ENCODE peak calls at places on chromosomes 16 and 17, in eight cellular contexts. U, H, Z, J, O, Q, L and G are unnamed samples.
A peak's percentile ranks its signal among the peaks of the same experiment; 100 is the strongest.

GRCh38 chr17:38914741-38915638 is 10.4 kb upstream of the LASP1NB start:
- DNase-seq in U (no peak), H (peak; percentile 83), Z (no peak), J (no peak), O (no peak), Q (no peak), L (no peak), G (no peak)

GRCh38 chr16:23423496-23424049 is 29.4 kb downstream of the COG7 start:
- DNase-seq in U (peak; percentile 69), H (peak; percentile 10), Z (peak; percentile 95), J (peak; percentile 88), O (peak; percentile 49), Q (peak; percentile 87), L (peak; percentile 76), G (peak; percentile 68)

GRCh38 chr17:66663041-66663494 is 171.8 kb upstream of the CACNG5 start:
- DNase-seq in U (no peak), H (peak; percentile 69), Z (no peak), J (no peak), O (no peak), Q (no peak), L (no peak), G (no peak)

GRCh38 chr17:65797101-65797500 is 235.7 kb upstream of the AXIN2 start:
- DNase-seq in U (no peak), H (no peak), Z (no peak), J (no peak), O (no peak), Q (no peak), L (no peak), G (no peak)

GRCh38 chr17:19308398-19308797 is 54.1 kb downstream of the B9D1 start:
- DNase-seq in U (no peak), H (no peak), Z (no peak), J (no peak), O (no peak), Q (no peak), L (no peak), G (no peak)

GRCh38 chr17:10096556-10096955 is 101.8 kb downstream of the GAS7 start:
- DNase-seq in U (no peak), H (no peak), Z (no peak), J (no peak), O (no peak), Q (no peak), L (no peak), G (no peak)

GRCh38 chr17:82683534-82683933 is 15.0 kb downstream of the RAB40B start:
- DNase-seq in U (no peak), H (no peak), Z (no peak), J (no peak), O (no peak), Q (no peak), L (no peak), G (no peak)

GRCh38 chr17:27269978-27270377 is 23.9 kb upstream of the WSB1 start:
- DNase-seq in U (no peak), H (no peak), Z (no peak), J (no peak), O (no peak), Q (no peak), L (no peak), G (no peak)

GRCh38 chr17:72408122-72408382 is 287.2 kb downstream of the SOX9 start:
- DNase-seq in U (no peak), H (no peak), Z (no peak), J (peak; percentile 55), O (no peak), Q (no peak), L (no peak), G (no peak)

GRCh38 chr17:72408641-72409040 is 287.8 kb downstream of the SOX9 start:
- DNase-seq in U (no peak), H (no peak), Z (no peak), J (peak; percentile 39), O (no peak), Q (no peak), L (no peak), G (no peak)

GRCh38 chr17:72407336-72408121 is 286.7 kb downstream of the SOX9 start:
- DNase-seq in U (peak; percentile 77), H (peak; percentile 87), Z (peak; percentile 97), J (peak; percentile 98), O (peak; percentile 22), Q (no peak), L (peak; percentile 87), G (peak; percentile 64)

GRCh38 chr17:72411124-72411563 is 290.3 kb downstream of the SOX9 start:
- DNase-seq in U (no peak), H (no peak), Z (peak; percentile 51), J (peak; percentile 97), O (no peak), Q (no peak), L (no peak), G (no peak)

DNA sequence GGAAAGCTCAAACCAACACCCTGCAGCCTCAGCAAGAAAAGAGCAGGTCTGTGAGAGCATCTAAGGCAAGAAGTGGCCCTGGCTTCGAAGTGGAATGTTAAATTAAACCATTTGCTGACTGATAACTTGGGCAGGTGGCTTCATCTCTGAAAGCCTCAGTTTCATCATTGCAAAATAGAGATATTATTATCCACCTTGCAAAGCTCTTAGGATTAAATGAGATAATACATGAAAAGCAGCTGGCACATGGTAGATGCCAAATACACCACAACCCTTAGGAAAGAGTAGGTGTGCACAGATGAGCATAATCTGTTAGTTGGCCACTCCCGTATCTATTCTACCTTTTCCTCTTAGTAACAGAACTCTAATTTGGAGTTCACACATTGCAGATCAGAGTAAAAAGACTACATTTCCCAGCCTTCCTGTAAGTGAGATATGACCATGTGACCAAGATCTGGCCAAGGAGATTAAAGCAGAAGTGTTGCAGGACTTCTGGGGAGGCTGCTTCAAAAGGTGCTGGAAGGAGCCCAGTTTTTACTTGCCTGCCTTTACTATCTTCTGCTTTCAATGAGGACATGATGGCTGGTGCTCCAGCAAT is 288.7 kb downstream of the SOX9 start:
- DNase-seq in U (no peak), H (no peak), Z (no peak), J (peak; percentile 21), O (no peak), Q (no peak), L (no peak), G (no peak)
- H3K4me1 ChIP-seq in U (no peaks in the 10 kb centered on the region), H (peaks cover 22% of the 10 kb centered on the region), Z (peaks cover 47% of the 10 kb centered on the region), J (peaks cover 77% of the 10 kb centered on the region), O (peaks cover 16% of the 10 kb centered on the region), Q (no peaks in the 10 kb centered on the region), L (peaks cover 99% of the 10 kb centered on the region), G (no peaks in the 10 kb centered on the region)

DNA sequence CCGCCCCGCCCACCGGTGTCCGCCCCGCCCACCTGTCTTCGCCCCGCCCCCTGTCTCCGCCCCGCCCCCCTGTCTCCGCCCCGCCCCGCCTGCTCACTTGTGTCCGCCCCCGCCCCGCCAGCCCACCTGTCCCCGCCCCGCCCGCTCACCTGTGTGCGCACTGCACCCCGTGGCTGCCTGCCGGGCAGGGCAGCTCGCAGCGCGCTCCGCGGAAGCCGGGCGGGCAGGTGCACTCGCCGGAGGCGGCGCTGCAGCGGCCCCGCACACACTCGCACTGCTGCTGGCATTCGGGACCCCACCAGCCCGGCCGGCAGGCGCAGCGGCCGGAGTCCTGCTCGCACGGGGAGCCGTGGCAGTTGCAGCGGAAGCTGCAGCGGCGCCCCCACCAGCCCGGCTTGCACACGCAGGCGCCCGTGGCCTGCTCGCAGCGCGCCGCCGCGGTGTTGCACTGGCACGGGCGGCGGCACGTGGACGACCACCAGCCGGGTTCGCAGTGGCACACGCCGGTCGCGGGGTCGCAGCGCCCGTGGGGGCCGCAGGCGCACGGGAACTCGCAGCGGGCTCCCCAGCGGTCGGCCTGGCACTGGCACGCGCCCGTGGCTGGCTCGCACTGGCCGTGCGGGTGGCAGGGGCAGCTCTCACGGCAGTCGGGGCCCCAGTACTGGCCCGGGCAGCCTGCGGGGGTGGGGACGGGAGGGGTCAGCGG is 2.1 kb downstream of the SCARF1 start:
- DNase-seq in U (peak; percentile 50), H (peak; percentile 43), Z (no peak), J (peak; percentile 72), O (no peak), Q (no peak), L (peak; percentile 62), G (peak; percentile 67)
- TF ChIP-seq CTCF in U (peak; percentile 16), H (no peak), Z (no peak), J (no peak), O (no peak), Q (peak; percentile 27), L (peak; percentile 32), G (no peak)

GRCh38 chr16:50683689-50684374 is 2.7 kb upstream of the SNX20 start:
- DNase-seq in U (no peak), H (no peak), Z (no peak), J (no peak), O (no peak), Q (no peak), L (no peak), G (no peak)

GRCh38 chr16:50679266-50679665 is 1.8 kb downstream of the SNX20 start:
- DNase-seq in U (no peak), H (no peak), Z (no peak), J (no peak), O (no peak), Q (no peak), L (no peak), G (no peak)

GRCh38 chr16:50680556-50680893 is 587 bp downstream of the SNX20 start:
- DNase-seq in U (peak; percentile 5), H (no peak), Z (no peak), J (no peak), O (no peak), Q (no peak), L (no peak), G (no peak)

GRCh38 chr16:50679676-50680555 is 1.2 kb downstream of the SNX20 start:
- DNase-seq in U (peak; percentile 1), H (no peak), Z (no peak), J (no peak), O (no peak), Q (no peak), L (no peak), G (no peak)

DNA sequence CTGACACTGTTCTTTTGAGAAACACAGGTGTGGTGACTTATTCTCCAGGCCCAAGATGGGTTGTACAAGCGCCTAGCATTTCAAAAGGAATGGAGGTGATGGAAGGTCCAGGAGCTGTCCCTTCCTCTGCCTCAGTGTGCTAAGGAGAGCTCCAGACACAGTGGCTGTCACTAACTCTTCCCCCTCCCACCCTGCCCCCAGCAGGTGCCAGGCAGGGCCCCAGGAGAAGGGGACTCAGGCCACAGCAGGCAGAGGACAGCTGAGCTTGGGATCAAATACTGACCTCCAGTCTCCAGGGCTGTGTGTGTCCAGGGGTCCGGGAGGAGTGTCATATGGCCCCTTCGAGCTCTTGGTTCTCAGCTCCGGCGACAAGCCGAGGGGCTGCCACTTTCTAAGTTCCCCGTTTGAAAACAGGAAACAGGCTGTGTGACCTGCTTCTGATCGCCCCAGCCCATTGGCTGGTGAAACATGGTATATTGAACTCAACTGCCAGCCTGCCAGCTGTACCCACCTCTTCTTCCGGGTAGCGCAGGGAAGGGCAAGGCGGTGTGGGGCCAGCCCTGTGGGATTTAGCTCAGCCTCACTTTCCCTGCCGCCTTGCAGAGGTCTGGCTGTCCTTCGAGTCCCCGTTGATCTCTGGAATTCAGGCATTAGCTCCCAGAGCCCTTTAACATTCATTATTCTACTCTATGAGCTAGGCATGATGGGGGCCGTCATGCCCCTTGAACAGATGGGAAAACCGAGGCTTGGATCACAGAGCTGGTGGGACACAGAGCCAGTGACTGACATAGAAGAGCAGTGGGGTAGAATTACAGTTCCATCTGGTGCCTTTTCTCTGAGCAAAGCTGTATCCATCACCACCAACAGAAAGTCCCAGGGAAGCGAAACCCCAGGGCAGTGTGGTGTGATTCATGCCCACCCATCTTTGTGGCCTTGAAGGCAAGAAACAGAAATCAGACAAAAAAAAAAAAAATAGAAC is at the start of gene SNX20:
- DNase-seq in U (peak; percentile 33), H (no peak), Z (no peak), J (no peak), O (peak; percentile 33), Q (no peak), L (no peak), G (no peak)
- H3K4me3 ChIP-seq in U (no peak within 1 kb of the TSS), H (no peak within 1 kb of the TSS), Z (no peak within 1 kb of the TSS), J (no peak within 1 kb of the TSS), O (peak within 1 kb of the TSS; percentile 33), Q (peak within 1 kb of the TSS; percentile 25), L (no peak within 1 kb of the TSS), G (peak within 1 kb of the TSS; percentile 43)

GRCh38 chr16:29809031-29809747 is 2.8 kb upstream of the PRRT2 start:
- DNase-seq in U (peak; percentile 41), H (no peak), Z (no peak), J (no peak), O (no peak), Q (no peak), L (no peak), G (no peak)
- H3K4me1 ChIP-seq in U (peaks cover 34% of the 10 kb centered on the region), H (peaks cover 6% of the 10 kb centered on the region), Z (peaks cover 39% of the 10 kb centered on the region), J (peaks cover 42% of the 10 kb centered on the region), O (peaks cover 80% of the 10 kb centered on the region), Q (no peaks in the 10 kb centered on the region), L (peaks cover 71% of the 10 kb centered on the region), G (peaks cover 46% of the 10 kb centered on the region)